ENCODE peak calls at places on chromosomes 2 and 18, in eight cellular contexts. Q is neural progenitor cell; M is naive thymus-derived CD4-positive, alpha-beta T cell; B is activated CD8-positive, alpha-beta T cell treated with anti-CD3 and anti-CD28 coated beads, Interleukin-2, amount 10 ng/mL, durations not matched to agents 7 days and 5 days; V is HEK293T; X is iPS-NIHi11; D is Caki2; U is testis. R is an unnamed sample.

GRCh38 chr2:218583983-218584850 is 15.6 kb downstream of the CNOT9 start:
- DNase-seq in B (no peak), M (no peak), Q (no peak), D (no peak), X (no peak), V (no peak), U (no peak), R (peak)

GRCh38 chr18:11393486-11393885 is 215.9 kb upstream of the SLC35G4 start:
- DNase-seq in M (no peak), B (no peak), D (no peak), U (no peak), V (no peak), Q (no peak), X (no peak), R (peak)

GRCh38 chr2:183229386-183229785 is 105.1 kb downstream of the NUP35 start:
- DNase-seq in U (no peak), X (no peak), Q (no peak), D (peak), B (no peak), V (no peak), M (no peak), R (no peak)

GRCh38 chr2:128411431-128411830 is 92.8 kb upstream of the HS6ST1 start:
- DNase-seq in M (no peak), Q (no peak), D (no peak), B (no peak), V (no peak), U (peak), X (no peak), R (peak)

GRCh38 chr2:16135196-16135912 is 195.0 kb downstream of the MYCN start:
- DNase-seq in M (no peak), B (no peak), X (no peak), V (no peak), Q (no peak), D (no peak), U (no peak), R (peak)

GRCh38 chr2:200408428-200409311 is 101.2 kb downstream of the KCTD18 start:
- DNase-seq in B (no peak), M (no peak), V (no peak), Q (no peak), X (no peak), U (no peak), D (peak), R (peak)

GRCh38 chr2:557635-558301 is 119.4 kb downstream of the TMEM18 start:
- DNase-seq in X (no peak), B (no peak), D (no peak), Q (no peak), V (no peak), U (peak), M (no peak), R (no peak)

GRCh38 chr2:70088508-70089219 is 1.4 kb downstream of the PCBP1 start:
- DNase-seq in B (no peak), D (no peak), V (no peak), X (no peak), U (no peak), Q (no peak), M (no peak), R (no peak)

GRCh38 chr2:207807516-207807915 is 37.8 kb upstream of the FZD5 start:
- DNase-seq in D (no peak), V (no peak), U (no peak), X (no peak), M (no peak), Q (no peak), B (no peak), R (no peak)

GRCh38 chr2:22375094-22375493 is 1009.9 kb upstream of the KLHL29 start:
- DNase-seq in V (no peak), Q (peak), U (no peak), X (peak), B (no peak), M (no peak), D (no peak), R (peak)

GRCh38 chr2:169091761-169092523 is 22.6 kb downstream of the DHRS9 start:
- DNase-seq in B (no peak), Q (no peak), D (peak), V (no peak), M (no peak), U (no peak), X (no peak), R (no peak)

GRCh38 chr18:37299471-37300304 is 265.9 kb downstream of the CELF4 start:
- DNase-seq in D (peak), Q (no peak), V (peak), X (peak), U (peak), M (no peak), B (no peak), R (no peak)

GRCh38 chr2:200483729-200484198 is 26.1 kb downstream of the KCTD18 start:
- DNase-seq in U (peak), B (peak), Q (peak), V (peak), M (no peak), X (peak), D (peak), R (peak)

GRCh38 chr2:218011641-218012040 is 8.8 kb upstream of the TNS1 start:
- DNase-seq in M (no peak), D (no peak), X (no peak), U (no peak), Q (no peak), B (no peak), V (no peak), R (no peak)

GRCh38 chr18:28095631-28096030 is 81.3 kb downstream of the CDH2 start:
- DNase-seq in X (no peak), Q (no peak), V (no peak), U (no peak), B (no peak), M (no peak), D (no peak), R (no peak)

GRCh38 chr2:83081835-83082522 is 1377.1 kb downstream of the SUCLG1 start:
- DNase-seq in V (no peak), Q (no peak), X (no peak), M (no peak), D (no peak), B (no peak), U (no peak), R (no peak)

GRCh38 chr2:173278794-173279527 is 75.7 kb upstream of the CDCA7 start:
- DNase-seq in U (no peak), M (no peak), V (no peak), Q (no peak), X (no peak), D (no peak), B (no peak), R (no peak)

GRCh38 chr2:197888322-197888721 is 83.9 kb downstream of the PLCL1 start:
- DNase-seq in U (no peak), V (no peak), X (no peak), M (no peak), Q (no peak), B (no peak), D (no peak), R (no peak)

GRCh38 chr2:232789067-232789466 is 12.7 kb upstream of the KCNJ13 start:
- DNase-seq in B (no peak), V (peak), U (no peak), M (no peak), X (no peak), D (no peak), Q (no peak), R (no peak)

GRCh38 chr2:71566271-71566858 is 113.0 kb downstream of the DYSF start:
- DNase-seq in X (no peak), B (no peak), D (no peak), M (no peak), Q (no peak), U (no peak), V (no peak), R (no peak)

GRCh38 chr2:166764216-166764615 is 124.1 kb upstream of the XIRP2 start:
- DNase-seq in Q (peak), X (peak), B (no peak), U (no peak), D (no peak), M (no peak), V (no peak), R (no peak)

GRCh38 chr2:127362486-127362885 is 25.3 kb downstream of the MAP3K2 start:
- DNase-seq in X (no peak), V (no peak), Q (no peak), U (no peak), M (no peak), B (no peak), D (no peak), R (no peak)

GRCh38 chr2:79369127-79369526 is 143.7 kb upstream of the CTNNA2 start:
- DNase-seq in Q (peak), V (no peak), D (no peak), B (no peak), X (no peak), M (no peak), U (no peak), R (no peak)

R was measured in endodermal cell.